ENCODE peak calls at places on chromosomes 13 and 19, in four cellular contexts. H is aorta; Q is stimulated activated CD4-positive, alpha-beta T cell treated with anti-CD3 and anti-CD28 coated beads, Interleukin-4, amount 100 ng/mL, for 1 hour; R is AG08395. D is an unnamed sample.

GRCh38 chr19:44808463-44809371 is at the start of gene BCAM:
- DNase-seq in H (peak; percentile 89), Q (no peak), R (peak; percentile 95), D (peak; percentile 98)

GRCh38 chr19:46963093-46963734 is 56.4 kb upstream of the NPAS1 start:
- DNase-seq in H (peak; percentile 17), Q (no peak), R (peak; percentile 80), D (no peak)

GRCh38 chr13:67619987-67620386 is 389.9 kb upstream of the PCDH9 start:
- DNase-seq in H (no peak), Q (no peak), R (peak; percentile 8), D (no peak)

GRCh38 chr19:35027009-35027408 is 3.3 kb upstream of the SCN1B start:
- DNase-seq in H (no peak), Q (no peak), R (no peak), D (no peak)

GRCh38 chr19:30222428-30222873 is 149.7 kb upstream of the ZNF536 start:
- DNase-seq in H (no peak), Q (no peak), R (peak; percentile 60), D (peak; percentile 74)

GRCh38 chr13:114101831-114102520 is 30.4 kb downstream of the RASA3 start:
- DNase-seq in H (peak; percentile 44), Q (no peak), R (no peak), D (no peak)

GRCh38 chr19:51750381-51751124 is 1.1 kb downstream of the FPR1 start:
- DNase-seq in H (no peak), Q (no peak), R (peak; percentile 61), D (no peak)

GRCh38 chr19:13103585-13103923 is 896 bp upstream of the LYL1 start:
- DNase-seq in H (no peak), Q (no peak), R (no peak), D (no peak)

GRCh38 chr19:19366691-19367396 is 38.6 kb upstream of the GATAD2A start:
- DNase-seq in H (peak; percentile 75), Q (peak; percentile 68), R (peak; percentile 62), D (peak; percentile 94)

GRCh38 chr19:33302175-33302973 is at the start of gene CEBPA:
- DNase-seq in H (peak; percentile 89), Q (peak; percentile 64), R (peak; percentile 84), D (peak; percentile 85)

GRCh38 chr19:2775556-2776430 is 7.3 kb downstream of the SGTA start:
- DNase-seq in H (peak; percentile 86), Q (peak; percentile 64), R (no peak), D (peak; percentile 47)

GRCh38 chr19:1090731-1091543 is 4.2 kb downstream of the POLR2E start:
- DNase-seq in H (no peak), Q (no peak), R (no peak), D (no peak)